ENCODE peak calls at places on chromosome 2, in nine cellular contexts. N, M, R, H, Y, L, O, D and E are unnamed samples.
A peak's percentile ranks its signal among the peaks of the same experiment; 100 is the strongest.

GRCh38 chr2:78418041-78418440 is 607.5 kb upstream of the REG3G start:
- DNase-seq in H (no peak), M (no peak), R (no peak), D (no peak), Y (no peak), N (no peak), L (no peak), O (peak; percentile 15), E (no peak)

GRCh38 chr2:25234756-25235155 is 66.4 kb upstream of the POMC start:
- DNase-seq in O (no peak), R (no peak), N (no peak), M (no peak), L (no peak), Y (no peak), H (no peak), D (no peak), E (no peak)

GRCh38 chr2:182870227-182870626 is 3.8 kb upstream of the FRZB start:
- DNase-seq in O (no peak), N (no peak), M (peak; percentile 76), D (no peak), L (no peak), R (no peak), H (peak; percentile 56), Y (no peak), E (no peak)

GRCh38 chr2:218217366-218218309 is 649 bp downstream of the ARPC2 start:
- DNase-seq in M (peak; percentile 36), O (peak; percentile 76), N (peak; percentile 83), R (peak; percentile 45), D (no peak), Y (peak; percentile 57), H (peak; percentile 18), L (peak; percentile 71), E (no peak)

GRCh38 chr2:140178224-140178623 is 1398.0 kb upstream of the NXPH2 start:
- DNase-seq in H (no peak), R (no peak), O (no peak), L (no peak), D (no peak), M (no peak), N (no peak), Y (no peak), E (no peak)

GRCh38 chr2:203758841-203759691 is 52.6 kb downstream of the CD28 start:
- DNase-seq in Y (no peak), M (no peak), O (no peak), N (no peak), L (no peak), D (peak; percentile 77), R (peak; percentile 66), H (peak; percentile 36), E (no peak)

GRCh38 chr2:50694798-50695197 is 337.1 kb downstream of the NRXN1 start:
- DNase-seq in L (no peak), M (no peak), D (no peak), R (no peak), H (no peak), O (no peak), N (no peak), Y (no peak), E (no peak)

GRCh38 chr2:6864938-6865345 is 765 bp downstream of the CMPK2 start:
- DNase-seq in N (peak; percentile 68), L (peak; percentile 47), R (no peak), O (no peak), Y (peak; percentile 44), M (peak; percentile 41), D (no peak), H (no peak), E (no peak)

GRCh38 chr2:208255557-208256106 is 761 bp upstream of the IDH1 start:
- DNase-seq in Y (no peak), H (no peak), M (no peak), O (no peak), R (no peak), N (no peak), D (no peak), L (no peak), E (no peak)

GRCh38 chr2:181788883-181789555 is 102.5 kb upstream of the ITPRID2 start:
- DNase-seq in R (no peak), O (no peak), D (no peak), N (no peak), Y (no peak), L (no peak), H (no peak), M (no peak), E (no peak)

GRCh38 chr2:234251326-234252271 is 201.1 kb downstream of the SPP2 start:
- DNase-seq in N (peak; percentile 77), R (peak; percentile 94), M (no peak), H (peak; percentile 10), Y (no peak), D (peak; percentile 96), L (no peak), O (peak; percentile 68), E (no peak)

GRCh38 chr2:164675698-164676097 is 54.4 kb upstream of the GRB14 start:
- DNase-seq in L (no peak), R (no peak), M (no peak), Y (no peak), O (no peak), H (no peak), N (no peak), D (no peak), E (no peak)

GRCh38 chr2:176471949-176472348 is 202.7 kb downstream of the MTX2 start:
- DNase-seq in N (no peak), D (no peak), O (no peak), H (no peak), M (no peak), L (no peak), R (no peak), Y (no peak), E (no peak)

GRCh38 chr2:98508690-98509054 is 64.0 kb downstream of the INPP4A start:
- DNase-seq in R (peak; percentile 96), Y (no peak), D (peak; percentile 23), L (peak; percentile 75), O (no peak), H (no peak), N (peak; percentile 82), M (no peak), E (no peak)

GRCh38 chr2:138502253-138503086 is 900 bp downstream of the SPOPL start:
- DNase-seq in O (peak; percentile 21), M (no peak), Y (no peak), L (no peak), N (no peak), D (no peak), H (peak; percentile 42), R (peak; percentile 14), E (no peak)

GRCh38 chr2:164103271-164103670 is 367.5 kb upstream of the FIGN start:
- DNase-seq in O (no peak), N (no peak), H (no peak), M (peak; percentile 48), L (no peak), D (no peak), R (no peak), Y (no peak), E (no peak)

GRCh38 chr2:74514368-74515270 is at the start of gene TLX2:
- DNase-seq in L (no peak), H (no peak), R (no peak), O (no peak), N (peak; percentile 54), D (no peak), M (peak; percentile 43), Y (no peak), E (no peak)

GRCh38 chr2:216786676-216787075 is 73.2 kb downstream of the TNP1 start:
- DNase-seq in M (no peak), H (no peak), Y (no peak), N (no peak), L (no peak), O (no peak), R (no peak), D (no peak), E (no peak)

GRCh38 chr2:7878786-7879515 is 802.9 kb upstream of the ID2 start:
- DNase-seq in H (no peak), L (peak; percentile 19), Y (no peak), D (no peak), M (peak; percentile 90), N (no peak), R (peak; percentile 9), O (peak; percentile 21), E (no peak)

GRCh38 chr2:11532434-11533055 is 1.3 kb upstream of the GREB1 start:
- DNase-seq in M (no peak), D (peak; percentile 12), L (no peak), N (no peak), O (no peak), H (no peak), R (peak; percentile 50), Y (no peak), E (no peak)
- H3K27me3 ChIP-seq in M (no peaks in the 10 kb centered on the region), D (peaks cover 6% of the 10 kb centered on the region), L (no peaks in the 10 kb centered on the region), N (peaks cover 30% of the 10 kb centered on the region), O (no peaks in the 10 kb centered on the region), H (no peaks in the 10 kb centered on the region), R (no peaks in the 10 kb centered on the region), Y (no peaks in the 10 kb centered on the region), E (no peaks in the 10 kb centered on the region)

GRCh38 chr2:199460808-199461454 is 3.2 kb upstream of the SATB2 start:
- DNase-seq in N (no peak), L (no peak), H (no peak), R (no peak), M (no peak), D (no peak), O (no peak), Y (no peak), E (no peak)
- H3K27me3 ChIP-seq in N (peaks cover 86% of the 10 kb centered on the region), L (no peaks in the 10 kb centered on the region), H (peaks cover 72% of the 10 kb centered on the region), R (peaks cover 90% of the 10 kb centered on the region), M (peaks cover 34% of the 10 kb centered on the region), D (peaks cover 45% of the 10 kb centered on the region), O (peaks cover 69% of the 10 kb centered on the region), Y (peaks cover 54% of the 10 kb centered on the region), E (peaks cover 38% of the 10 kb centered on the region)

GRCh38 chr2:130754811-130755210 is 529 bp upstream of the AMER3 start:
- DNase-seq in R (no peak), N (no peak), M (no peak), O (no peak), D (no peak), Y (no peak), L (no peak), H (no peak), E (no peak)
- H3K27me3 ChIP-seq in R (no peaks in the 10 kb centered on the region), N (peaks cover 59% of the 10 kb centered on the region), M (peaks cover 3% of the 10 kb centered on the region), O (peaks cover 39% of the 10 kb centered on the region), D (peaks cover 15% of the 10 kb centered on the region), Y (peaks cover 32% of the 10 kb centered on the region), L (no peaks in the 10 kb centered on the region), H (peaks cover 28% of the 10 kb centered on the region), E (peaks cover 3% of the 10 kb centered on the region)

DNA sequence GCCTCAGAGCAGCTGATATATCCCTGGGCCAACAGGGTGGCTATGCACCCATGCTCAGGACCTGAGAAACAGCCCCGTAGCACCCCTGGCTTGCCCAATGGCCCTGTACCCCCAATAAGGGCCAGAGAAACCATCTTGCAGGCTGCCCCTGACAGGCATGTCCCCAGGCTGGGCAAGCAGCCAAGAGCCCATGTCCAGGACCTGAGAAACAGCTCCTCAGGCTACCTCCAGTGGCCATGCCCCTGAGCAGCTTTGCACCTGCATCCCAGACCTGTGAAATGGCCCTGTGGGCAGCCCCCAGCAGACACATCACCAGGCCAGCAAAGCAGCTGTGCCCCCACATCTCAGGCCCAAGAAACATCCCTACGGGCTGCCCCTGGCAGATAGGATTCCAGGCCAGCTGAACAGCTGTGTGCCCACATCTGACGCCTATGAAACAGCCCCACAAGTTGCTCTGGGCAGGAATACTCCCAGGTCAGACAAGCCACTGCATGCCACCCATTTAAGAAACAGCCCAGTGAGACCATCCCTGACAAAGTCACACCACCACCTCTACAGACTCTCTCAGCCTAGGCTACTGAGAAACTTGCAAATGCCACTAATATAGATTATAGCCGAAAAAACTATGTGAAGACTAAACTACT is 84.1 kb downstream of the TMEM237 start:
- DNase-seq in O (no peak), L (no peak), N (no peak), R (no peak), M (no peak), H (no peak), Y (no peak), D (no peak), E (no peak)
- H3K27me3 ChIP-seq in O (no peaks in the 10 kb centered on the region), L (no peaks in the 10 kb centered on the region), N (no peaks in the 10 kb centered on the region), R (no peaks in the 10 kb centered on the region), M (no peaks in the 10 kb centered on the region), H (no peaks in the 10 kb centered on the region), Y (no peaks in the 10 kb centered on the region), D (no peaks in the 10 kb centered on the region), E (no peaks in the 10 kb centered on the region)